ENCODE peak calls at places on chromosome 17, in six cellular contexts. One of them, this sample, is unnamed.

GRCh38 chr17:45293413-45294211 is 23.2 kb downstream of the MAP3K14 start:
- DNase-seq in stimulated activated CD4-positive, alpha-beta T cell treated with anti-CD3 and anti-CD28 coated beads, Interleukin-1b, Interleukin-23, amount 100 ng/mL, for 1 hour: no peak
- DNase-seq in stimulated activated naive CD8-positive, alpha-beta T cell treated with anti-CD3 and anti-CD28 coated beads, Interleukin-15, Interleukin-2, amounts not matched to agents 100 U/mL and 50 U/mL, for 24 hours: no peak
- DNase-seq in T1000: peak; percentile 76
- DNase-seq in neural crest cell: no peak
- DNase-seq in head of caudate nucleus: peak; percentile 64
- DNase-seq in this sample: peak; percentile 87

GRCh38 chr17:602436-602835 is 112.2 kb downstream of the VPS53 start:
- DNase-seq in stimulated activated CD4-positive, alpha-beta T cell treated with anti-CD3 and anti-CD28 coated beads, Interleukin-1b, Interleukin-23, amount 100 ng/mL, for 1 hour: no peak
- DNase-seq in stimulated activated naive CD8-positive, alpha-beta T cell treated with anti-CD3 and anti-CD28 coated beads, Interleukin-15, Interleukin-2, amounts not matched to agents 100 U/mL and 50 U/mL, for 24 hours: no peak
- DNase-seq in T1000: no peak
- DNase-seq in neural crest cell: no peak
- DNase-seq in head of caudate nucleus: no peak
- DNase-seq in this sample: no peak

GRCh38 chr17:73717690-73718089 is 73.4 kb upstream of the SDK2 start:
- DNase-seq in stimulated activated CD4-positive, alpha-beta T cell treated with anti-CD3 and anti-CD28 coated beads, Interleukin-1b, Interleukin-23, amount 100 ng/mL, for 1 hour: no peak
- DNase-seq in stimulated activated naive CD8-positive, alpha-beta T cell treated with anti-CD3 and anti-CD28 coated beads, Interleukin-15, Interleukin-2, amounts not matched to agents 100 U/mL and 50 U/mL, for 24 hours: no peak
- DNase-seq in T1000: no peak
- DNase-seq in neural crest cell: no peak
- DNase-seq in head of caudate nucleus: no peak
- DNase-seq in this sample: no peak

GRCh38 chr17:75514299-75515228 is 773 bp downstream of the CASKIN2 start:
- DNase-seq in stimulated activated CD4-positive, alpha-beta T cell treated with anti-CD3 and anti-CD28 coated beads, Interleukin-1b, Interleukin-23, amount 100 ng/mL, for 1 hour: no peak
- DNase-seq in stimulated activated naive CD8-positive, alpha-beta T cell treated with anti-CD3 and anti-CD28 coated beads, Interleukin-15, Interleukin-2, amounts not matched to agents 100 U/mL and 50 U/mL, for 24 hours: no peak
- DNase-seq in T1000: peak; percentile 66
- DNase-seq in neural crest cell: no peak
- DNase-seq in head of caudate nucleus: no peak
- DNase-seq in this sample: peak; percentile 34

GRCh38 chr17:42676424-42677011 is at the start of gene PLEKHH3:
- DNase-seq in stimulated activated CD4-positive, alpha-beta T cell treated with anti-CD3 and anti-CD28 coated beads, Interleukin-1b, Interleukin-23, amount 100 ng/mL, for 1 hour: no peak
- DNase-seq in stimulated activated naive CD8-positive, alpha-beta T cell treated with anti-CD3 and anti-CD28 coated beads, Interleukin-15, Interleukin-2, amounts not matched to agents 100 U/mL and 50 U/mL, for 24 hours: peak; percentile 30
- DNase-seq in T1000: no peak
- DNase-seq in neural crest cell: peak; percentile 45
- DNase-seq in head of caudate nucleus: no peak
- DNase-seq in this sample: no peak

GRCh38 chr17:1222321-1222720 is 42.5 kb upstream of the ABR start:
- DNase-seq in stimulated activated CD4-positive, alpha-beta T cell treated with anti-CD3 and anti-CD28 coated beads, Interleukin-1b, Interleukin-23, amount 100 ng/mL, for 1 hour: no peak
- DNase-seq in stimulated activated naive CD8-positive, alpha-beta T cell treated with anti-CD3 and anti-CD28 coated beads, Interleukin-15, Interleukin-2, amounts not matched to agents 100 U/mL and 50 U/mL, for 24 hours: no peak
- DNase-seq in T1000: no peak
- DNase-seq in neural crest cell: no peak
- DNase-seq in head of caudate nucleus: no peak
- DNase-seq in this sample: no peak

GRCh38 chr17:59483860-59484259 is 81.5 kb upstream of the DHX40 start:
- DNase-seq in stimulated activated CD4-positive, alpha-beta T cell treated with anti-CD3 and anti-CD28 coated beads, Interleukin-1b, Interleukin-23, amount 100 ng/mL, for 1 hour: no peak
- DNase-seq in stimulated activated naive CD8-positive, alpha-beta T cell treated with anti-CD3 and anti-CD28 coated beads, Interleukin-15, Interleukin-2, amounts not matched to agents 100 U/mL and 50 U/mL, for 24 hours: no peak
- DNase-seq in T1000: no peak
- DNase-seq in neural crest cell: no peak
- DNase-seq in head of caudate nucleus: no peak
- DNase-seq in this sample: no peak

GRCh38 chr17:44361292-44362055 is 2.2 kb downstream of the FAM171A2 start:
- DNase-seq in stimulated activated CD4-positive, alpha-beta T cell treated with anti-CD3 and anti-CD28 coated beads, Interleukin-1b, Interleukin-23, amount 100 ng/mL, for 1 hour: no peak
- DNase-seq in stimulated activated naive CD8-positive, alpha-beta T cell treated with anti-CD3 and anti-CD28 coated beads, Interleukin-15, Interleukin-2, amounts not matched to agents 100 U/mL and 50 U/mL, for 24 hours: no peak
- DNase-seq in T1000: no peak
- DNase-seq in neural crest cell: no peak
- DNase-seq in head of caudate nucleus: no peak
- DNase-seq in this sample: no peak

GRCh38 chr17:64507418-64507766 is 615 bp downstream of the CEP95 start:
- DNase-seq in stimulated activated CD4-positive, alpha-beta T cell treated with anti-CD3 and anti-CD28 coated beads, Interleukin-1b, Interleukin-23, amount 100 ng/mL, for 1 hour: no peak
- DNase-seq in stimulated activated naive CD8-positive, alpha-beta T cell treated with anti-CD3 and anti-CD28 coated beads, Interleukin-15, Interleukin-2, amounts not matched to agents 100 U/mL and 50 U/mL, for 24 hours: peak; percentile 38
- DNase-seq in T1000: no peak
- DNase-seq in neural crest cell: no peak
- DNase-seq in head of caudate nucleus: no peak
- DNase-seq in this sample: peak; percentile 83

GRCh38 chr17:71441098-71441497 is 679.7 kb upstream of the SOX9 start:
- DNase-seq in stimulated activated CD4-positive, alpha-beta T cell treated with anti-CD3 and anti-CD28 coated beads, Interleukin-1b, Interleukin-23, amount 100 ng/mL, for 1 hour: no peak
- DNase-seq in stimulated activated naive CD8-positive, alpha-beta T cell treated with anti-CD3 and anti-CD28 coated beads, Interleukin-15, Interleukin-2, amounts not matched to agents 100 U/mL and 50 U/mL, for 24 hours: no peak
- DNase-seq in T1000: peak; percentile 45
- DNase-seq in neural crest cell: no peak
- DNase-seq in head of caudate nucleus: no peak
- DNase-seq in this sample: no peak

GRCh38 chr17:55294042-55294751 is 29.4 kb downstream of the HLF start:
- DNase-seq in stimulated activated CD4-positive, alpha-beta T cell treated with anti-CD3 and anti-CD28 coated beads, Interleukin-1b, Interleukin-23, amount 100 ng/mL, for 1 hour: no peak
- DNase-seq in stimulated activated naive CD8-positive, alpha-beta T cell treated with anti-CD3 and anti-CD28 coated beads, Interleukin-15, Interleukin-2, amounts not matched to agents 100 U/mL and 50 U/mL, for 24 hours: no peak
- DNase-seq in T1000: no peak
- DNase-seq in neural crest cell: no peak
- DNase-seq in head of caudate nucleus: no peak
- DNase-seq in this sample: no peak

GRCh38 chr17:63929860-63930766 is 2.0 kb downstream of the CD79B start:
- DNase-seq in stimulated activated CD4-positive, alpha-beta T cell treated with anti-CD3 and anti-CD28 coated beads, Interleukin-1b, Interleukin-23, amount 100 ng/mL, for 1 hour: no peak
- DNase-seq in stimulated activated naive CD8-positive, alpha-beta T cell treated with anti-CD3 and anti-CD28 coated beads, Interleukin-15, Interleukin-2, amounts not matched to agents 100 U/mL and 50 U/mL, for 24 hours: no peak
- DNase-seq in T1000: no peak
- DNase-seq in neural crest cell: no peak
- DNase-seq in head of caudate nucleus: no peak
- DNase-seq in this sample: no peak

GRCh38 chr17:31610301-31610910 is 218.9 kb downstream of the RAB11FIP4 start:
- DNase-seq in stimulated activated CD4-positive, alpha-beta T cell treated with anti-CD3 and anti-CD28 coated beads, Interleukin-1b, Interleukin-23, amount 100 ng/mL, for 1 hour: no peak
- DNase-seq in stimulated activated naive CD8-positive, alpha-beta T cell treated with anti-CD3 and anti-CD28 coated beads, Interleukin-15, Interleukin-2, amounts not matched to agents 100 U/mL and 50 U/mL, for 24 hours: no peak
- DNase-seq in T1000: no peak
- DNase-seq in neural crest cell: no peak
- DNase-seq in head of caudate nucleus: no peak
- DNase-seq in this sample: no peak

GRCh38 chr17:28792877-28793666 is 49.3 kb downstream of the TRAF4 start:
- DNase-seq in stimulated activated CD4-positive, alpha-beta T cell treated with anti-CD3 and anti-CD28 coated beads, Interleukin-1b, Interleukin-23, amount 100 ng/mL, for 1 hour: no peak
- DNase-seq in stimulated activated naive CD8-positive, alpha-beta T cell treated with anti-CD3 and anti-CD28 coated beads, Interleukin-15, Interleukin-2, amounts not matched to agents 100 U/mL and 50 U/mL, for 24 hours: no peak
- DNase-seq in T1000: no peak
- DNase-seq in neural crest cell: no peak
- DNase-seq in head of caudate nucleus: no peak
- DNase-seq in this sample: no peak

GRCh38 chr17:13287226-13287625 is 269.4 kb upstream of the ELAC2 start:
- DNase-seq in stimulated activated CD4-positive, alpha-beta T cell treated with anti-CD3 and anti-CD28 coated beads, Interleukin-1b, Interleukin-23, amount 100 ng/mL, for 1 hour: no peak
- DNase-seq in stimulated activated naive CD8-positive, alpha-beta T cell treated with anti-CD3 and anti-CD28 coated beads, Interleukin-15, Interleukin-2, amounts not matched to agents 100 U/mL and 50 U/mL, for 24 hours: no peak
- DNase-seq in T1000: no peak
- DNase-seq in neural crest cell: no peak
- DNase-seq in head of caudate nucleus: no peak
- DNase-seq in this sample: no peak

GRCh38 chr17:9432121-9432866 is 143.3 kb downstream of the STX8 start:
- DNase-seq in stimulated activated CD4-positive, alpha-beta T cell treated with anti-CD3 and anti-CD28 coated beads, Interleukin-1b, Interleukin-23, amount 100 ng/mL, for 1 hour: no peak
- DNase-seq in stimulated activated naive CD8-positive, alpha-beta T cell treated with anti-CD3 and anti-CD28 coated beads, Interleukin-15, Interleukin-2, amounts not matched to agents 100 U/mL and 50 U/mL, for 24 hours: no peak
- DNase-seq in T1000: no peak
- DNase-seq in neural crest cell: no peak
- DNase-seq in head of caudate nucleus: no peak
- DNase-seq in this sample: no peak

GRCh38 chr17:14302421-14303099 is 1.7 kb downstream of the HS3ST3B1 start:
- DNase-seq in stimulated activated CD4-positive, alpha-beta T cell treated with anti-CD3 and anti-CD28 coated beads, Interleukin-1b, Interleukin-23, amount 100 ng/mL, for 1 hour: peak; percentile 63
- DNase-seq in stimulated activated naive CD8-positive, alpha-beta T cell treated with anti-CD3 and anti-CD28 coated beads, Interleukin-15, Interleukin-2, amounts not matched to agents 100 U/mL and 50 U/mL, for 24 hours: peak; percentile 88
- DNase-seq in T1000: peak; percentile 80
- DNase-seq in neural crest cell: peak; percentile 76
- DNase-seq in head of caudate nucleus: peak; percentile 57
- DNase-seq in this sample: peak; percentile 57

GRCh38 chr17:21214777-21215541 is 998 bp upstream of the TMEM11 start:
- DNase-seq in stimulated activated CD4-positive, alpha-beta T cell treated with anti-CD3 and anti-CD28 coated beads, Interleukin-1b, Interleukin-23, amount 100 ng/mL, for 1 hour: no peak
- DNase-seq in stimulated activated naive CD8-positive, alpha-beta T cell treated with anti-CD3 and anti-CD28 coated beads, Interleukin-15, Interleukin-2, amounts not matched to agents 100 U/mL and 50 U/mL, for 24 hours: peak; percentile 26
- DNase-seq in T1000: no peak
- DNase-seq in neural crest cell: peak; percentile 7
- DNase-seq in head of caudate nucleus: no peak
- DNase-seq in this sample: no peak

GRCh38 chr17:58965221-58965620 is 141.5 kb downstream of the TRIM37 start:
- DNase-seq in stimulated activated CD4-positive, alpha-beta T cell treated with anti-CD3 and anti-CD28 coated beads, Interleukin-1b, Interleukin-23, amount 100 ng/mL, for 1 hour: no peak
- DNase-seq in stimulated activated naive CD8-positive, alpha-beta T cell treated with anti-CD3 and anti-CD28 coated beads, Interleukin-15, Interleukin-2, amounts not matched to agents 100 U/mL and 50 U/mL, for 24 hours: no peak
- DNase-seq in T1000: no peak
- DNase-seq in neural crest cell: no peak
- DNase-seq in head of caudate nucleus: no peak
- DNase-seq in this sample: no peak

GRCh38 chr17:19773534-19773933 is 25.4 kb upstream of the ALDH3A1 start:
- DNase-seq in stimulated activated CD4-positive, alpha-beta T cell treated with anti-CD3 and anti-CD28 coated beads, Interleukin-1b, Interleukin-23, amount 100 ng/mL, for 1 hour: no peak
- DNase-seq in stimulated activated naive CD8-positive, alpha-beta T cell treated with anti-CD3 and anti-CD28 coated beads, Interleukin-15, Interleukin-2, amounts not matched to agents 100 U/mL and 50 U/mL, for 24 hours: no peak
- DNase-seq in T1000: no peak
- DNase-seq in neural crest cell: no peak
- DNase-seq in head of caudate nucleus: no peak
- DNase-seq in this sample: no peak

GRCh38 chr17:82248815-82249638 is 20.2 kb downstream of the SLC16A3 start:
- DNase-seq in stimulated activated CD4-positive, alpha-beta T cell treated with anti-CD3 and anti-CD28 coated beads, Interleukin-1b, Interleukin-23, amount 100 ng/mL, for 1 hour: no peak
- DNase-seq in stimulated activated naive CD8-positive, alpha-beta T cell treated with anti-CD3 and anti-CD28 coated beads, Interleukin-15, Interleukin-2, amounts not matched to agents 100 U/mL and 50 U/mL, for 24 hours: no peak
- DNase-seq in T1000: no peak
- DNase-seq in neural crest cell: no peak
- DNase-seq in head of caudate nucleus: no peak
- DNase-seq in this sample: no peak

GRCh38 chr17:8015957-8016631 is 13.7 kb downstream of the GUCY2D start:
- DNase-seq in stimulated activated CD4-positive, alpha-beta T cell treated with anti-CD3 and anti-CD28 coated beads, Interleukin-1b, Interleukin-23, amount 100 ng/mL, for 1 hour: no peak
- DNase-seq in stimulated activated naive CD8-positive, alpha-beta T cell treated with anti-CD3 and anti-CD28 coated beads, Interleukin-15, Interleukin-2, amounts not matched to agents 100 U/mL and 50 U/mL, for 24 hours: peak; percentile 29
- DNase-seq in T1000: no peak
- DNase-seq in neural crest cell: no peak
- DNase-seq in head of caudate nucleus: peak; percentile 18
- DNase-seq in this sample: no peak

GRCh38 chr17:61139219-61139618 is 260.4 kb upstream of the TBX2 start:
- DNase-seq in stimulated activated CD4-positive, alpha-beta T cell treated with anti-CD3 and anti-CD28 coated beads, Interleukin-1b, Interleukin-23, amount 100 ng/mL, for 1 hour: no peak
- DNase-seq in stimulated activated naive CD8-positive, alpha-beta T cell treated with anti-CD3 and anti-CD28 coated beads, Interleukin-15, Interleukin-2, amounts not matched to agents 100 U/mL and 50 U/mL, for 24 hours: peak; percentile 48
- DNase-seq in T1000: no peak
- DNase-seq in neural crest cell: no peak
- DNase-seq in head of caudate nucleus: no peak
- DNase-seq in this sample: no peak

GRCh38 chr17:42221886-42222745 is 27.8 kb upstream of the GHDC start:
- DNase-seq in stimulated activated CD4-positive, alpha-beta T cell treated with anti-CD3 and anti-CD28 coated beads, Interleukin-1b, Interleukin-23, amount 100 ng/mL, for 1 hour: peak; percentile 37
- DNase-seq in stimulated activated naive CD8-positive, alpha-beta T cell treated with anti-CD3 and anti-CD28 coated beads, Interleukin-15, Interleukin-2, amounts not matched to agents 100 U/mL and 50 U/mL, for 24 hours: peak; percentile 64
- DNase-seq in T1000: no peak
- DNase-seq in neural crest cell: peak; percentile 22
- DNase-seq in head of caudate nucleus: no peak
- DNase-seq in this sample: peak; percentile 54

This sample was measured in pons.